ENCODE peak calls at places on chromosomes 4 and X, in five cellular contexts. One of them, this sample, is unnamed. For H3K4me1, the result is how much of the 10 kb centered on the place peaks cover.

GRCh38 chr4:154490261-154490588 is 1.4 kb downstream of the DCHS2 start:
- DNase-seq in heart right ventricle: no peak
- DNase-seq in PC-9: no peak
- DNase-seq in pancreas: peak
- DNase-seq in BE2C: no peak
- DNase-seq in this sample: no peak

GRCh38 chr4:175953960-175954521 is 111.6 kb upstream of the WDR17 start:
- DNase-seq in BE2C: no peak
- DNase-seq in heart right ventricle: no peak
- DNase-seq in PC-9: no peak
- DNase-seq in pancreas: no peak
- DNase-seq in this sample: no peak

GRCh38 chrX:129566081-129566480 is 26.0 kb downstream of the OCRL start:
- DNase-seq in pancreas: no peak
- DNase-seq in PC-9: no peak
- DNase-seq in BE2C: no peak
- DNase-seq in heart right ventricle: no peak
- DNase-seq in this sample: no peak

GRCh38 chr4:159505275-159505975 is 402.5 kb downstream of the RAPGEF2 start:
- DNase-seq in heart right ventricle: no peak
- DNase-seq in pancreas: no peak
- DNase-seq in PC-9: no peak
- DNase-seq in BE2C: no peak
- DNase-seq in this sample: no peak

GRCh38 chr4:181550381-181550780 is 692.8 kb upstream of the TENM3 start:
- DNase-seq in BE2C: no peak
- DNase-seq in PC-9: no peak
- DNase-seq in heart right ventricle: no peak
- DNase-seq in pancreas: no peak
- DNase-seq in this sample: no peak

GRCh38 chr4:123976285-123976684 is 579.7 kb downstream of the SPRY1 start:
- DNase-seq in heart right ventricle: no peak
- DNase-seq in PC-9: no peak
- DNase-seq in pancreas: no peak
- DNase-seq in BE2C: no peak
- DNase-seq in this sample: no peak

GRCh38 chrX:46465203-46465602 is 80.0 kb downstream of the ZNF674 start:
- DNase-seq in PC-9: no peak
- DNase-seq in pancreas: no peak
- DNase-seq in BE2C: no peak
- DNase-seq in heart right ventricle: no peak
- DNase-seq in this sample: no peak

GRCh38 chrX:82813671-82814078 is 694.4 kb upstream of the POU3F4 start:
- DNase-seq in pancreas: no peak
- DNase-seq in BE2C: no peak
- DNase-seq in PC-9: peak
- DNase-seq in heart right ventricle: no peak
- DNase-seq in this sample: no peak

GRCh38 chr4:93657527-93657926 is 171.0 kb upstream of the ATOH1 start:
- DNase-seq in heart right ventricle: no peak
- DNase-seq in pancreas: no peak
- DNase-seq in BE2C: no peak
- DNase-seq in PC-9: no peak
- DNase-seq in this sample: no peak

GRCh38 chrX:22124098-22124497 is 92.0 kb downstream of the PHEX start:
- DNase-seq in PC-9: no peak
- DNase-seq in heart right ventricle: no peak
- DNase-seq in pancreas: no peak
- DNase-seq in BE2C: no peak
- DNase-seq in this sample: no peak

GRCh38 chr4:15455290-15455689 is 14.4 kb upstream of the CC2D2A start:
- DNase-seq in pancreas: no peak
- DNase-seq in heart right ventricle: peak
- DNase-seq in BE2C: no peak
- DNase-seq in PC-9: no peak
- DNase-seq in this sample: no peak

GRCh38 chr4:107255596-107255995 is 219.5 kb upstream of the DKK2 start:
- DNase-seq in pancreas: no peak
- DNase-seq in PC-9: no peak
- DNase-seq in BE2C: no peak
- DNase-seq in heart right ventricle: no peak
- DNase-seq in this sample: no peak

GRCh38 chr4:153084939-153085630 is 119.2 kb upstream of the TRIM2 start:
- DNase-seq in BE2C: peak
- DNase-seq in PC-9: peak
- DNase-seq in heart right ventricle: peak
- DNase-seq in pancreas: peak
- DNase-seq in this sample: peak

GRCh38 chrX:153766871-153767673 is 3.0 kb downstream of the PLXNB3 start:
- DNase-seq in pancreas: peak
- DNase-seq in heart right ventricle: peak
- DNase-seq in PC-9: peak
- DNase-seq in BE2C: peak
- DNase-seq in this sample: no peak

GRCh38 chrX:25011589-25012432 is 4.0 kb downstream of the ARX start:
- DNase-seq in BE2C: no peak
- DNase-seq in PC-9: no peak
- DNase-seq in pancreas: no peak
- DNase-seq in heart right ventricle: no peak
- DNase-seq in this sample: no peak

GRCh38 chr4:107252621-107253020 is 216.5 kb upstream of the DKK2 start:
- DNase-seq in heart right ventricle: no peak
- DNase-seq in PC-9: no peak
- DNase-seq in BE2C: no peak
- DNase-seq in pancreas: no peak
- DNase-seq in this sample: no peak

GRCh38 chr4:8762356-8762755 is 109.3 kb downstream of the HMX1 start:
- DNase-seq in heart right ventricle: no peak
- DNase-seq in BE2C: peak
- DNase-seq in pancreas: peak
- DNase-seq in PC-9: no peak
- DNase-seq in this sample: no peak

GRCh38 chr4:1765409-1766335 is 27.4 kb upstream of the FGFR3 start:
- DNase-seq in PC-9: no peak
- DNase-seq in pancreas: no peak
- DNase-seq in BE2C: no peak
- DNase-seq in heart right ventricle: no peak
- DNase-seq in this sample: no peak

GRCh38 chr4:159455675-159456235 is 352.9 kb downstream of the RAPGEF2 start:
- DNase-seq in heart right ventricle: no peak
- DNase-seq in pancreas: no peak
- DNase-seq in PC-9: peak
- DNase-seq in BE2C: peak
- DNase-seq in this sample: peak

GRCh38 chr4:98929341-98930267 is 671 bp upstream of the EIF4E start:
- DNase-seq in heart right ventricle: peak
- DNase-seq in pancreas: no peak
- DNase-seq in BE2C: peak
- DNase-seq in PC-9: peak
- DNase-seq in this sample: no peak

GRCh38 chr4:133178960-133179359 is 29.9 kb downstream of the PCDH10 start:
- DNase-seq in heart right ventricle: no peak
- DNase-seq in pancreas: no peak
- DNase-seq in BE2C: no peak
- DNase-seq in PC-9: no peak
- DNase-seq in this sample: no peak

GRCh38 chrX:54093159-54093558 is 48.9 kb upstream of the PHF8 start:
- DNase-seq in PC-9: no peak
- DNase-seq in BE2C: no peak
- DNase-seq in heart right ventricle: no peak
- DNase-seq in pancreas: no peak
- DNase-seq in this sample: no peak

GRCh38 chrX:43860646-43861370 is 21.4 kb downstream of the MAOB start:
- DNase-seq in heart right ventricle: no peak
- DNase-seq in PC-9: peak
- DNase-seq in BE2C: no peak
- DNase-seq in pancreas: no peak
- DNase-seq in this sample: no peak

GRCh38 chr4:173531085-173531965 is 1.3 kb upstream of the HAND2 start:
- DNase-seq in BE2C: peak
- DNase-seq in PC-9: no peak
- DNase-seq in heart right ventricle: peak
- DNase-seq in pancreas: peak
- DNase-seq in this sample: no peak

GRCh38 chr4:158193171-158193749 is 17.0 kb upstream of the TMEM144 start:
- DNase-seq in BE2C: no peak
- DNase-seq in PC-9: no peak
- DNase-seq in pancreas: no peak
- DNase-seq in heart right ventricle: no peak
- DNase-seq in this sample: no peak

GRCh38 chrX:13051167-13051528 is 6.7 kb upstream of the FAM9C start:
- DNase-seq in PC-9: no peak
- DNase-seq in heart right ventricle: no peak
- DNase-seq in BE2C: no peak
- DNase-seq in pancreas: no peak
- DNase-seq in this sample: no peak

GRCh38 chr4:13538427-13538973 is 5.8 kb downstream of the NKX3-2 start:
- DNase-seq in heart right ventricle: no peak
- DNase-seq in BE2C: no peak
- DNase-seq in PC-9: no peak
- DNase-seq in pancreas: peak
- DNase-seq in this sample: no peak

GRCh38 chrX:51694254-51694653 is 11.6 kb upstream of the CENPVL2 start:
- DNase-seq in PC-9: no peak
- DNase-seq in pancreas: no peak
- DNase-seq in heart right ventricle: no peak
- DNase-seq in BE2C: no peak
- DNase-seq in this sample: no peak
- H3K4me1 ChIP-seq in PC-9: under half
- H3K4me1 ChIP-seq in pancreas: under half
- H3K4me1 ChIP-seq in heart right ventricle: under half
- H3K4me1 ChIP-seq in BE2C: under half
- H3K4me1 ChIP-seq in this sample: under half

GRCh38 chrX:86806786-86807185 is 658.5 kb downstream of the DACH2 start:
- DNase-seq in heart right ventricle: no peak
- DNase-seq in PC-9: no peak
- DNase-seq in BE2C: no peak
- DNase-seq in pancreas: no peak
- DNase-seq in this sample: no peak
- TF ChIP-seq CTCF in heart right ventricle: no peak
- TF ChIP-seq CTCF in PC-9: peak
- TF ChIP-seq CTCF in BE2C: peak
- TF ChIP-seq CTCF in pancreas: no peak
- TF ChIP-seq CTCF in this sample: peak

GRCh38 chr4:186871856-186872255 is 148.2 kb upstream of the FAT1 start:
- DNase-seq in BE2C: no peak
- DNase-seq in pancreas: no peak
- DNase-seq in PC-9: no peak
- DNase-seq in heart right ventricle: no peak
- DNase-seq in this sample: no peak
- H3K4me1 ChIP-seq in BE2C: under half
- H3K4me1 ChIP-seq in pancreas: under half
- H3K4me1 ChIP-seq in PC-9: under half
- H3K4me1 ChIP-seq in heart right ventricle: under half
- H3K4me1 ChIP-seq in this sample: under half

GRCh38 chr4:38273369-38273768 is 313.2 kb downstream of the PTTG2 start:
- DNase-seq in PC-9: no peak
- DNase-seq in pancreas: no peak
- DNase-seq in heart right ventricle: no peak
- DNase-seq in BE2C: no peak
- DNase-seq in this sample: no peak
- TF ChIP-seq CTCF in PC-9: no peak
- TF ChIP-seq CTCF in pancreas: no peak
- TF ChIP-seq CTCF in heart right ventricle: no peak
- TF ChIP-seq CTCF in BE2C: no peak
- TF ChIP-seq CTCF in this sample: no peak

GRCh38 chr4:87037921-87038320 is 103.1 kb downstream of the AFF1 start:
- DNase-seq in heart right ventricle: no peak
- DNase-seq in PC-9: no peak
- DNase-seq in pancreas: no peak
- DNase-seq in BE2C: no peak
- DNase-seq in this sample: no peak
- H3K4me1 ChIP-seq in heart right ventricle: half or more
- H3K4me1 ChIP-seq in PC-9: under half
- H3K4me1 ChIP-seq in pancreas: under half
- H3K4me1 ChIP-seq in BE2C: under half
- H3K4me1 ChIP-seq in this sample: under half

GRCh38 chrX:37745835-37746234 is 34.0 kb upstream of the CYBB start:
- DNase-seq in BE2C: no peak
- DNase-seq in pancreas: no peak
- DNase-seq in PC-9: no peak
- DNase-seq in heart right ventricle: no peak
- DNase-seq in this sample: no peak

GRCh38 chrX:37746951-37747350 is 32.9 kb upstream of the CYBB start:
- DNase-seq in BE2C: no peak
- DNase-seq in pancreas: no peak
- DNase-seq in PC-9: no peak
- DNase-seq in heart right ventricle: no peak
- DNase-seq in this sample: no peak

GRCh38 chrX:37746268-37746931 is 33.5 kb upstream of the CYBB start:
- DNase-seq in heart right ventricle: no peak
- DNase-seq in pancreas: no peak
- DNase-seq in BE2C: no peak
- DNase-seq in PC-9: peak
- DNase-seq in this sample: no peak

DNA sequence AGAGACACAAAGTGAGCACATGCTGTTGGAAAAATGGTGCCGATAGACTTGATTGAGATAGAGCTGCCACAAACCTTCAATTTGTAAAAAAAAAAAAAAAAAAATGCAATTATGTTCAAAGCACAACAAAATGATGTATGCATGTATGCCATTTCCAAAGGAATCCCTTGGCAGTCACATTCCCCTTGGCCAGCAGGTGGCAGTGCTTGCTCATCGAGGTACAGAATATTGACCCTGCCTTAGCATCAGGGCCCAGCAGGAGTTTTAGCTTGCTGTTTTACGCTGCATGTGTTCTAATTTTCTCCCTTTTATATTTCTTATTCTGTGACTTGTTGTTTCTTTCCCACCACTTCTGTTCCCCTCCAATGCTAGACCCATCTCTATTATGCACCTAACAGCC is 34.5 kb upstream of the CYBB start:
- DNase-seq in heart right ventricle: peak
- DNase-seq in pancreas: peak
- DNase-seq in BE2C: peak
- DNase-seq in PC-9: peak
- DNase-seq in this sample: peak
- TF ChIP-seq CTCF in heart right ventricle: peak
- TF ChIP-seq CTCF in pancreas: peak
- TF ChIP-seq CTCF in BE2C: peak
- TF ChIP-seq CTCF in PC-9: peak
- TF ChIP-seq CTCF in this sample: peak